ENCODE peak calls at places on chromosome 16, in four cellular contexts. I is stomach, F is Peyer's patch, B is HepG2. U is an unnamed sample.

GRCh38 chr16:3486506-3487215 is 8.6 kb downstream of the C16orf90 start:
- DNase-seq in B (no peak), F (no peak), I (no peak), U (no peak)

GRCh38 chr16:87635541-87636049 is 33.3 kb downstream of the JPH3 start:
- DNase-seq in I (peak; percentile 59), B (peak; percentile 47), F (peak; percentile 86), U (no peak)

GRCh38 chr16:5025171-5025632 is 8.5 kb downstream of the NAGPA start:
- DNase-seq in I (peak; percentile 49), F (peak; percentile 56), B (no peak), U (no peak)

GRCh38 chr16:15725641-15726240 is 75.7 kb downstream of the NDE1 start:
- DNase-seq in I (no peak), B (no peak), F (no peak), U (no peak)

GRCh38 chr16:16148755-16149154 is 74.5 kb downstream of the ABCC6 start:
- DNase-seq in I (no peak), F (no peak), B (no peak), U (no peak)

GRCh38 chr16:81005644-81006471 is 827 bp downstream of the CMC2 start:
- DNase-seq in B (peak; percentile 61), I (no peak), F (no peak), U (peak; percentile 95)

GRCh38 chr16:77431131-77431670 is 3.6 kb downstream of the ADAMTS18 start:
- DNase-seq in F (no peak), I (no peak), B (no peak), U (no peak)

GRCh38 chr16:8572919-8573724 is 17.2 kb downstream of the TMEM114 start:
- DNase-seq in F (no peak), I (no peak), B (peak; percentile 61), U (peak; percentile 78)

GRCh38 chr16:27235055-27235937 is 32.0 kb downstream of the KDM8 start:
- DNase-seq in F (peak; percentile 95), B (peak; percentile 60), I (peak; percentile 76), U (peak; percentile 99)

GRCh38 chr16:88568710-88569613 is 1.2 kb upstream of the ZC3H18 start:
- DNase-seq in B (no peak), F (no peak), I (no peak), U (no peak)

GRCh38 chr16:23207485-23207884 is 24.9 kb downstream of the SCNN1G start:
- DNase-seq in I (no peak), B (no peak), F (no peak), U (no peak)

GRCh38 chr16:879986-880385 is 79.5 kb upstream of the GNG13 start:
- DNase-seq in B (no peak), I (no peak), F (no peak), U (no peak)

GRCh38 chr16:65376601-65377000 is 254.7 kb upstream of the CDH11 start:
- DNase-seq in I (no peak), F (no peak), B (no peak), U (no peak)

GRCh38 chr16:49776085-49776501 is 79.8 kb downstream of the ZNF423 start:
- DNase-seq in B (no peak), F (no peak), I (no peak), U (no peak)

GRCh38 chr16:54934536-54935410 is 4.1 kb downstream of the IRX5 start:
- DNase-seq in I (no peak), F (no peak), B (no peak), U (peak; percentile 90)

GRCh38 chr16:3095869-3096268 is 3.2 kb downstream of the ZSCAN10 start:
- DNase-seq in F (peak; percentile 82), I (no peak), B (no peak), U (no peak)

GRCh38 chr16:243348-243747 is 8.7 kb downstream of the FAM234A start:
- DNase-seq in I (no peak), F (no peak), B (no peak), U (no peak)

GRCh38 chr16:361341-361871 is 8.9 kb upstream of the AXIN1 start:
- DNase-seq in I (no peak), B (no peak), F (no peak), U (no peak)

GRCh38 chr16:30786115-30786935 is 680 bp downstream of the ZNF629 start:
- DNase-seq in I (peak; percentile 41), F (no peak), B (peak; percentile 60), U (no peak)

GRCh38 chr16:73054131-73054496 is 6.2 kb upstream of the ZFHX3 start:
- DNase-seq in B (no peak), I (no peak), F (no peak), U (no peak)
- H3K4me3 ChIP-seq in B (peak overlapping the region; percentile 77), I (no peak overlapping the region), F (no peak overlapping the region), U (no peak overlapping the region)

DNA sequence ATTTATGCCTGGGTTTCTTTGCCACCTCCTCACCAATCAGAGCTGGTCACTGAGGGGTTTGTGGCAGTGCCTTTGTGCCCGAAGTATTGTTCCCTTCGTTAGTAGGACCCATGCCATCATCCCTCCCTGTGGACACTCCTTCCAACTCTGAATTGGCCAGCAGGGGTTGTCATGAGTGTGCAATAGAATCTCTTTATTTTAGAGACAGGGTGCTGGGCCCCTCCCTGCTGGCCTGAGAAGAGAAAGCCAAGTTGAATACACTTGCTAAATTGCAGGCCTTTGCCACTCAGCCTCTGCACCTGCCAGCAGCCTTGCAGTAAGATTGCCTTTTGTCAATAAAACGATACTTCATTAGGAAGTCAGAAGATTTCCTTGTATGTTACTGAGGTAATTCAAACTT is 40.7 kb upstream of the SLC12A3 start:
- DNase-seq in F (no peak), B (peak; percentile 53), I (peak; percentile 29), U (no peak)
- TF ChIP-seq CTCF in F (peak; percentile 21), B (peak; percentile 39), I (no peak), U (no peak)

DNA sequence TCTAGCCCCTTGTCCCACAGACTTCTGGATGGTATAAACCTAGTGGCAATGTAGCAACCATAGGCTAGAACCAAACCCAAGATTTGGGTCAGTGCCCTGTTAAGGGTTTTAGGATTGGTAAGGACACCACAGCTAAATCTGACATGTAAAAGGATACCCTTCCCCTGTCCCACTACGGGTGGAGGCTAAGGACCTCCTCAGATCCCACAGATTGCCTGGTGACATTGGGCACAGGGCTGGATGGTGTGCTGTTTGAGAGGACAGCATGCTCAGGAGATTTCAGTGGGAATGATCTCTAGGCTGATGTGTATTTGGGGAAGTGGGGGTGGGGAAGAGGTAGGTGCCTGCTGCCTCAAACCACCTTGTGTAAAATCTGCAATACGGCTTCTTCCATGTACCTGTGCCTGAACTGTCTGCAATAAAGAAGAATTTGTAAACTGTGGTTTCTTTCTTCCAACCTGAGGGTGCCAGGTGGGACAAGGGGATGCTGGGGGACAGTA is 671 bp upstream of the EDC4 start:
- DNase-seq in B (no peak), I (no peak), F (no peak), U (no peak)
- TF ChIP-seq POLR2A in B (no peak), I (no peak), F (no peak), U (no peak)

GRCh38 chr16:17329412-17329811 is 141.3 kb downstream of the XYLT1 start:
- DNase-seq in B (no peak), F (no peak), I (no peak), U (no peak)
- H3K4me3 ChIP-seq in B (no peak overlapping the region), F (no peak overlapping the region), I (no peak overlapping the region), U (no peak overlapping the region)

GRCh38 chr16:84143784-84144199 is 1.2 kb downstream of the HSDL1 start:
- DNase-seq in F (no peak), I (no peak), B (no peak), U (no peak)

GRCh38 chr16:84141143-84141670 is 3.8 kb downstream of the HSDL1 start:
- DNase-seq in B (peak; percentile 69), F (no peak), I (no peak), U (no peak)

GRCh38 chr16:84144859-84145639 is at the start of the genes DNAAF1 and HSDL1:
- DNase-seq in I (peak; percentile 95), B (peak; percentile 83), F (peak; percentile 95), U (peak; percentile 79)

GRCh38 chr16:84143081-84143480 is 1.9 kb downstream of the HSDL1 start:
- DNase-seq in F (no peak), I (no peak), B (no peak), U (no peak)

DNA sequence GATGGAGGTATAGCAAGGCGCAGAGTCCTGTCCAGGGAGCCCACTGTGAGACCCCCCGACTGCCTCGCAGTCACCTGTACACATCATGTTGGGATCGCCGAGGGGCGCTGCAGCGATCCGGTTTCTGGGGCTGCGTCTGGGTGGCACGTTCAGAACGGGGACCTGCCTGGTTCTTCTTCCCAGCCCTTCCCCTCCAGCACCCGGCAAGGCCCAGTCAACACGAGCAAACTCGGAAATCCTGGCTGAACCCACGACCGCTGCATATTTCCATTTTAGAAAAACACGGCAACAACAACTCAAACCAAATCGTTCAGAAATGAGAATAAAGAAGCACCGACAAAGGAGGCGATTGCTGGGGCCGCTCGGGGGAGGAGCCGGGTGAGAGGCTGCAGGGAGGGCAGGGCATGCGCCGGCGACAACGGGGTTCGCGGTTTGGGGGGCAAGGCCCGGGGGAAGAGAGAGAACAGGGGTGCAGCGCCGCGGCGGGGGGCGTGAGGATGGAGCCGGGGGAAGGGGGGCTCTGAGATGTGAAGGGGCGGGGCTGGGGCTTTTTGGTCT is 597 bp downstream of the HSDL1 start:
- DNase-seq in I (peak; percentile 30), B (no peak), F (peak; percentile 56), U (peak; percentile 89)
- TF ChIP-seq CTCF in I (no peak), B (peak; percentile 54), F (no peak), U (no peak)

GRCh38 chr16:11735801-11736200 is 6.9 kb downstream of the TXNDC11 start:
- DNase-seq in B (no peak), F (no peak), I (no peak), U (peak; percentile 37)
- TF ChIP-seq POLR2A in B (no peak), F (no peak), I (no peak), U (no peak)

GRCh38 chr16:48538746-48539484 is 71.1 kb downstream of the N4BP1 start:
- DNase-seq in F (peak; percentile 49), B (peak; percentile 24), I (no peak), U (no peak)

GRCh38 chr16:48535831-48536599 is 74.0 kb downstream of the N4BP1 start:
- DNase-seq in I (no peak), B (peak; percentile 21), F (peak; percentile 54), U (no peak)

GRCh38 chr16:48537909-48538745 is 71.9 kb downstream of the N4BP1 start:
- DNase-seq in F (peak; percentile 56), I (no peak), B (no peak), U (no peak)

GRCh38 chr16:48536600-48537200 is 73.3 kb downstream of the N4BP1 start:
- DNase-seq in I (no peak), B (no peak), F (peak; percentile 44), U (no peak)

GRCh38 chr16:48537275-48537674 is 72.7 kb downstream of the N4BP1 start:
- DNase-seq in B (no peak), I (no peak), F (peak; percentile 46), U (no peak)
- H3K4me3 ChIP-seq in B (no peak overlapping the region), I (no peak overlapping the region), F (no peak overlapping the region), U (no peak overlapping the region)

DNA sequence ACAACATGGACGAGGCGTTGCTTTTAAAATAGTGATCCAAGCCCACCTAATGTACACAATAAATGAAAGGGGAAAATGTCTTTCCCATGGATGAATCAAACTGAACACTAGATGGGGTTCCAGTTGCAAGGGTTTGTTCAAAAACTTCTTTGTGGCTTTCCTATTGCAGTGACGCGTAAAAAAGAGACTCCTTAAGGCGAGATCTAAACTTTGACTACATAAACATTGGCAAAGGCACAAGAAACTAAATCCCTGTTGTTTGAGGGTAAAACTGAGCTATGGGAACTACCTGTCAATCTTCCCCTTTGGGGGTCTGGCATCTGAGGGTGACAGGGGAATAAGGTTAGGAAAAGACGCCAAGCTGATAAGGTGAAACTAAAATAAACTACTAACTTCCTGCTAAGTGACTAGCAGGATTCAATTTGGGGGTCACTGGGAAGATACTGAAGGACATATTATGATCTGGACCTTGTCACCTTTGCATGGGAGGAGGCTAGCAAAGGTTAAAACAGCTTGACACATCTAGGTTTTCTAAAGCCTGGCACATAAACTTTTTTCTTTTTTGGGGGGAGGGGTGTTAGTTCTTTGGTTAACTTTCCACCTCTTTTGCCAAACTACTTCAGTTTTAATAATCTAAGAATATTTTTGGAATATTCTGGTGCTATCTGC is 4.7 kb downstream of the SALL1 start:
- DNase-seq in F (no peak), I (no peak), B (no peak), U (no peak)
- TF ChIP-seq CTCF in F (no peak), I (no peak), B (peak; percentile 44), U (no peak)

U was measured in lower leg skin.